ENCODE peak calls at places on chromosome 20, in nine cellular contexts. One of them, this sample, is unnamed.

GRCh38 chr20:4074877-4075455 is 59.6 kb upstream of the RNF24 start:
- DNase-seq in tibial nerve: no peak
- DNase-seq in Panc1: no peak
- DNase-seq in tibial artery: no peak
- DNase-seq in breast epithelium: no peak
- DNase-seq in coronary artery: no peak
- DNase-seq in adrenal gland: peak
- DNase-seq in ovary: no peak
- DNase-seq in IMR-90: no peak
- DNase-seq in this sample: no peak

GRCh38 chr20:5480824-5481600 is 164.3 kb upstream of the PROKR2 start:
- DNase-seq in tibial nerve: no peak
- DNase-seq in Panc1: no peak
- DNase-seq in tibial artery: no peak
- DNase-seq in breast epithelium: no peak
- DNase-seq in coronary artery: no peak
- DNase-seq in adrenal gland: peak
- DNase-seq in ovary: no peak
- DNase-seq in IMR-90: no peak
- DNase-seq in this sample: no peak

GRCh38 chr20:38337561-38338140 is 8.6 kb upstream of the LBP start:
- DNase-seq in tibial nerve: no peak
- DNase-seq in Panc1: no peak
- DNase-seq in tibial artery: no peak
- DNase-seq in breast epithelium: no peak
- DNase-seq in coronary artery: no peak
- DNase-seq in adrenal gland: no peak
- DNase-seq in ovary: no peak
- DNase-seq in IMR-90: no peak
- DNase-seq in this sample: no peak

GRCh38 chr20:11387189-11387754 is 530.4 kb upstream of the BTBD3 start:
- DNase-seq in tibial nerve: no peak
- DNase-seq in Panc1: peak
- DNase-seq in tibial artery: no peak
- DNase-seq in breast epithelium: no peak
- DNase-seq in coronary artery: no peak
- DNase-seq in adrenal gland: peak
- DNase-seq in ovary: no peak
- DNase-seq in IMR-90: peak
- DNase-seq in this sample: no peak

GRCh38 chr20:63752411-63753101 is 13.0 kb downstream of the SLC2A4RG start:
- DNase-seq in tibial nerve: no peak
- DNase-seq in Panc1: no peak
- DNase-seq in tibial artery: no peak
- DNase-seq in breast epithelium: no peak
- DNase-seq in coronary artery: no peak
- DNase-seq in adrenal gland: no peak
- DNase-seq in ovary: peak
- DNase-seq in IMR-90: no peak
- DNase-seq in this sample: no peak

GRCh38 chr20:21613512-21613911 is 92.0 kb upstream of the PAX1 start:
- DNase-seq in tibial nerve: no peak
- DNase-seq in Panc1: no peak
- DNase-seq in tibial artery: no peak
- DNase-seq in breast epithelium: no peak
- DNase-seq in coronary artery: no peak
- DNase-seq in adrenal gland: peak
- DNase-seq in ovary: no peak
- DNase-seq in IMR-90: no peak
- DNase-seq in this sample: no peak

GRCh38 chr20:61953789-61954125 is 111.9 kb downstream of the TAF4 start:
- DNase-seq in tibial nerve: no peak
- DNase-seq in Panc1: no peak
- DNase-seq in tibial artery: no peak
- DNase-seq in breast epithelium: no peak
- DNase-seq in coronary artery: no peak
- DNase-seq in adrenal gland: no peak
- DNase-seq in ovary: no peak
- DNase-seq in IMR-90: no peak
- DNase-seq in this sample: no peak

GRCh38 chr20:63137851-63138415 is 78.0 kb downstream of the YTHDF1 start:
- DNase-seq in tibial nerve: no peak
- DNase-seq in Panc1: no peak
- DNase-seq in tibial artery: no peak
- DNase-seq in breast epithelium: no peak
- DNase-seq in coronary artery: no peak
- DNase-seq in adrenal gland: no peak
- DNase-seq in ovary: no peak
- DNase-seq in IMR-90: no peak
- DNase-seq in this sample: peak

GRCh38 chr20:18007534-18008292 is 38.9 kb downstream of the MGME1 start:
- DNase-seq in tibial nerve: no peak
- DNase-seq in Panc1: no peak
- DNase-seq in tibial artery: no peak
- DNase-seq in breast epithelium: no peak
- DNase-seq in coronary artery: no peak
- DNase-seq in adrenal gland: peak
- DNase-seq in ovary: peak
- DNase-seq in IMR-90: no peak
- DNase-seq in this sample: peak

GRCh38 chr20:18011951-18012645 is 43.3 kb downstream of the MGME1 start:
- DNase-seq in tibial nerve: no peak
- DNase-seq in Panc1: no peak
- DNase-seq in tibial artery: no peak
- DNase-seq in breast epithelium: no peak
- DNase-seq in coronary artery: no peak
- DNase-seq in adrenal gland: no peak
- DNase-seq in ovary: no peak
- DNase-seq in IMR-90: no peak
- DNase-seq in this sample: peak

GRCh38 chr20:18009116-18009515 is 40.3 kb downstream of the MGME1 start:
- DNase-seq in tibial nerve: no peak
- DNase-seq in Panc1: no peak
- DNase-seq in tibial artery: no peak
- DNase-seq in breast epithelium: no peak
- DNase-seq in coronary artery: no peak
- DNase-seq in adrenal gland: no peak
- DNase-seq in ovary: no peak
- DNase-seq in IMR-90: no peak
- DNase-seq in this sample: peak

GRCh38 chr20:18012901-18013300 is 44.1 kb downstream of the MGME1 start:
- DNase-seq in tibial nerve: no peak
- DNase-seq in Panc1: no peak
- DNase-seq in tibial artery: no peak
- DNase-seq in breast epithelium: no peak
- DNase-seq in coronary artery: no peak
- DNase-seq in adrenal gland: no peak
- DNase-seq in ovary: no peak
- DNase-seq in IMR-90: no peak
- DNase-seq in this sample: peak

DNA sequence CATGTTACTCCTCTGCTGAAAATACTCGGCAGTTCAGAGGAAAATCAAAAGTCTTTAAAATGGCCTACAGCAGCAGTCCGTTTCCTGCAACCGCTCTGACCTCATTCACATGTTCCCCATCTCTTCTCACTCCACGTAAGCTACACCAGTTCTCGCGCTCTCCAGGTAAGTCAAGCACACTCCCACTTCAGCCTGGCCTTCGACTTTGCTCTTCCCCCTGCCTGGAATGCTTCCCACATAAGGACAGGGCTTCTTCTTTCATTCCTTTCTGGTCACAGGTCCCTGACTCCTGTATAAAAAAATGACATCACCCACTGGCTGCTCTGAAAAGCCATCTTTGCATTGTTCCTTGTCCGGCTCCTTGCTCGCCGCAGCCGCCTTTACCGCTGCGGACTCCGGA is 42.7 kb downstream of the MGME1 start:
- DNase-seq in tibial nerve: no peak
- DNase-seq in Panc1: no peak
- DNase-seq in tibial artery: no peak
- DNase-seq in breast epithelium: no peak
- DNase-seq in coronary artery: no peak
- DNase-seq in adrenal gland: no peak
- DNase-seq in ovary: no peak
- DNase-seq in IMR-90: no peak
- DNase-seq in this sample: no peak
- TF ChIP-seq CTCF in tibial nerve: no peak
- TF ChIP-seq CTCF in Panc1: no peak
- TF ChIP-seq CTCF in tibial artery: no peak
- TF ChIP-seq CTCF in breast epithelium: no peak
- TF ChIP-seq CTCF in coronary artery: no peak
- TF ChIP-seq CTCF in adrenal gland: no peak
- TF ChIP-seq CTCF in ovary: no peak
- TF ChIP-seq CTCF in IMR-90: no peak
- TF ChIP-seq CTCF in this sample: no peak

GRCh38 chr20:56773731-56774130 is 144.6 kb downstream of the TFAP2C start:
- DNase-seq in tibial nerve: no peak
- DNase-seq in Panc1: no peak
- DNase-seq in tibial artery: no peak
- DNase-seq in breast epithelium: no peak
- DNase-seq in coronary artery: no peak
- DNase-seq in adrenal gland: no peak
- DNase-seq in ovary: no peak
- DNase-seq in IMR-90: no peak
- DNase-seq in this sample: no peak
- H3K27ac ChIP-seq in tibial nerve: no peak
- H3K27ac ChIP-seq in Panc1: no peak
- H3K27ac ChIP-seq in tibial artery: no peak
- H3K27ac ChIP-seq in breast epithelium: no peak
- H3K27ac ChIP-seq in coronary artery: no peak
- H3K27ac ChIP-seq in adrenal gland: no peak
- H3K27ac ChIP-seq in ovary: no peak
- H3K27ac ChIP-seq in IMR-90: no peak
- H3K27ac ChIP-seq in this sample: no peak

DNA sequence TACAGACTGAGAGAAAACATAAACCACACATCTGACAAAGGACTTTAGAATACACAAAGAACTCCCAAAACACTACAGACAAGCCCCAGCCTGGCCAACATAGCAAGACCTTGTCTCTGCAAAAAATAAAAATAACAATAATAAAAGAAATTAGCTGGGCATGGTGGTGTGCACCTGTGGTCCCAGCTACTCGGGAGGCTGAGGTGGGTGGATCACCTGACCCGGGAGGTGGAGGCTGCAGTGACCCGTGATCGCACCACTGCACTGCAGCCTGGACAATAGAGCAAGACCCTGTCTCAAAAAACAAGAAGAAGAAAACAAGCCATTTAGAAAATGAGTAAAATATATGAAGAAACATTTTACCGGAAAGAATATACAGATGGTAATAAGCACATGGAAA is 13.1 kb downstream of the SDCBP2 start:
- DNase-seq in tibial nerve: no peak
- DNase-seq in Panc1: no peak
- DNase-seq in tibial artery: no peak
- DNase-seq in breast epithelium: no peak
- DNase-seq in coronary artery: no peak
- DNase-seq in adrenal gland: no peak
- DNase-seq in ovary: no peak
- DNase-seq in IMR-90: no peak
- DNase-seq in this sample: no peak
- TF ChIP-seq CTCF in tibial nerve: no peak
- TF ChIP-seq CTCF in Panc1: no peak
- TF ChIP-seq CTCF in tibial artery: no peak
- TF ChIP-seq CTCF in breast epithelium: no peak
- TF ChIP-seq CTCF in coronary artery: no peak
- TF ChIP-seq CTCF in adrenal gland: no peak
- TF ChIP-seq CTCF in ovary: no peak
- TF ChIP-seq CTCF in IMR-90: no peak
- TF ChIP-seq CTCF in this sample: no peak

GRCh38 chr20:35615667-35616464 is at the start of gene SPAG4:
- DNase-seq in tibial nerve: peak
- DNase-seq in Panc1: peak
- DNase-seq in tibial artery: peak
- DNase-seq in breast epithelium: peak
- DNase-seq in coronary artery: peak
- DNase-seq in adrenal gland: peak
- DNase-seq in ovary: peak
- DNase-seq in IMR-90: peak
- DNase-seq in this sample: peak

GRCh38 chr20:35617397-35618031 is 1.9 kb downstream of the SPAG4 start:
- DNase-seq in tibial nerve: no peak
- DNase-seq in Panc1: no peak
- DNase-seq in tibial artery: peak
- DNase-seq in breast epithelium: no peak
- DNase-seq in coronary artery: peak
- DNase-seq in adrenal gland: peak
- DNase-seq in ovary: peak
- DNase-seq in IMR-90: peak
- DNase-seq in this sample: peak

GRCh38 chr20:35618032-35618371 is 2.4 kb downstream of the SPAG4 start:
- DNase-seq in tibial nerve: no peak
- DNase-seq in Panc1: no peak
- DNase-seq in tibial artery: no peak
- DNase-seq in breast epithelium: no peak
- DNase-seq in coronary artery: no peak
- DNase-seq in adrenal gland: no peak
- DNase-seq in ovary: no peak
- DNase-seq in IMR-90: no peak
- DNase-seq in this sample: peak

GRCh38 chr20:35618372-35619131 is 2.9 kb downstream of the SPAG4 start:
- DNase-seq in tibial nerve: no peak
- DNase-seq in Panc1: no peak
- DNase-seq in tibial artery: no peak
- DNase-seq in breast epithelium: no peak
- DNase-seq in coronary artery: peak
- DNase-seq in adrenal gland: peak
- DNase-seq in ovary: peak
- DNase-seq in IMR-90: peak
- DNase-seq in this sample: peak

DNA sequence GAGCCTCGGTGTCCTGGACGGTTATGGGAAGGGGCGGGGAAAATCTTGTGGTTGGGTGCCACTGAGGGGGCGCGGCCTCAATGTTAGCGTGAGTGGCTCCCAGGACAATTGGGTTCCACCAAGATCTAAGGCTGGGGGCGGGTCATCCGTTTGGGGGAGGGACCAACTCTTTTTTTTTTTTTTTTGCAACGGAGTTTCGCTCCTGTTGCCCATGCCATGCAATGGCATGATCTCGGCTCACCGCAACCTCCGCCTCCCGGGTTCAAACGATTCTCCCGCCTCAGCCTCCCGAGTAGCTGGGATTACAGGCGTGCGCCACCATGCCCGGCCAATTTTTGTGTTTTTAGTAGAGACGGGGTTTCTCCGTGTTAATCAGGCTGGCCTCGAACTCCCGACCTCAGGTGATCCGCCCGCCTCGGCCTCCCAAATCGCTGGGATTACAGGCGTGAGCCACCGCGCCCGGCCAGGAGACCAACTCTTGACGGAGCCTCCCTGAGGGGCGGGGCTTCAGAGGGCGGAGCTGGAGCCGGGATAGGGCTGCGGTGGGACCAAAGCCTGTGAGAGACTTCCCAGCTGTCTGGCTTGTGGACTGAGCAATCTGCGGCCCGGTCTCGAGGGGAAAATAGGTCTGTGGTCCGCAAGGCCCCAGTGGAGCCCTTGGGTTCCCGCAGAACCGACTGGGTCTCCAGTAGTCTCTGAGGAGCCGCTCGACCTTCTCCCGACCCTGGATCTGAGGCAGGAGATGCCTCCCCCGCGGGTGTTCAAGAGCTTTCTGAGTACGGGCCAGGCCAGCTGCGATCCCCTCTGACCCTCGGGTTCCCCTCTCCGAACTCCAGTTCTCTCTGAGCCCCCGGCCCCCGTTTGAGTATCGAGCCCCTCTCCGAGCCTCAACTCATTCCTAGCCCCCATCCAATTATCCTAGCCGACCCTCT is 1.1 kb downstream of the SPAG4 start:
- DNase-seq in tibial nerve: peak
- DNase-seq in Panc1: peak
- DNase-seq in tibial artery: peak
- DNase-seq in breast epithelium: peak
- DNase-seq in coronary artery: peak
- DNase-seq in adrenal gland: peak
- DNase-seq in ovary: peak
- DNase-seq in IMR-90: peak
- DNase-seq in this sample: peak
- H3K27ac ChIP-seq in tibial nerve: peak
- H3K27ac ChIP-seq in Panc1: peak
- H3K27ac ChIP-seq in tibial artery: peak
- H3K27ac ChIP-seq in breast epithelium: peak
- H3K27ac ChIP-seq in coronary artery: peak
- H3K27ac ChIP-seq in adrenal gland: peak
- H3K27ac ChIP-seq in ovary: peak
- H3K27ac ChIP-seq in IMR-90: peak
- H3K27ac ChIP-seq in this sample: peak